ENCODE peak calls at places on chromosomes 2 and 18, in ten cellular contexts. O is GM23248, H is uterus, J is neuronal stem cell, L is heart left ventricle, G is esophagus squamous epithelium, X is thoracic aorta, B is thyroid gland, Z is tibial nerve, Y is sigmoid colon. U is an unnamed sample.
A peak's percentile ranks its signal among the peaks of the same experiment; 100 is the strongest.

GRCh38 chr2:164840930-164841718 is 499 bp downstream of the COBLL1 start:
- DNase-seq in O (peak; percentile 77), H (peak; percentile 60), J (peak; percentile 71), L (peak; percentile 86), G (no peak), X (peak; percentile 12), B (peak; percentile 87), Z (no peak), Y (peak; percentile 85), U (no peak)

GRCh38 chr2:24174851-24175277 is at the start of gene FAM228A:
- DNase-seq in O (no peak), H (no peak), J (no peak), L (no peak), G (no peak), X (no peak), B (no peak), Z (no peak), Y (no peak), U (no peak)

GRCh38 chr2:101263377-101263800 is 10.7 kb downstream of the CNOT11 start:
- DNase-seq in O (no peak), H (no peak), J (no peak), L (no peak), G (no peak), X (no peak), B (no peak), Z (no peak), Y (no peak), U (no peak)

GRCh38 chr2:20537423-20538307 is 90.8 kb downstream of the RHOB start:
- DNase-seq in O (no peak), H (no peak), J (no peak), L (no peak), G (no peak), X (no peak), B (no peak), Z (no peak), Y (no peak), U (no peak)

GRCh38 chr2:156673271-156673615 is 237.1 kb downstream of the GPD2 start:
- DNase-seq in O (no peak), H (no peak), J (no peak), L (no peak), G (no peak), X (no peak), B (no peak), Z (no peak), Y (no peak), U (no peak)

GRCh38 chr2:7133521-7133920 is 216.3 kb downstream of the RNF144A start:
- DNase-seq in O (peak; percentile 33), H (no peak), J (no peak), L (no peak), G (no peak), X (no peak), B (no peak), Z (no peak), Y (no peak), U (no peak)

GRCh38 chr18:71485578-71485977 is 1058.6 kb downstream of the CBLN2 start:
- DNase-seq in O (no peak), H (no peak), J (no peak), L (no peak), G (no peak), X (no peak), B (no peak), Z (no peak), Y (no peak), U (no peak)

GRCh38 chr2:197141669-197142068 is 168.9 kb downstream of the ANKRD44 start:
- DNase-seq in O (no peak), H (no peak), J (no peak), L (no peak), G (no peak), X (no peak), B (no peak), Z (no peak), Y (no peak), U (no peak)

GRCh38 chr2:37189452-37190153 is 1.1 kb upstream of the SULT6B1 start:
- DNase-seq in O (peak; percentile 96), H (no peak), J (no peak), L (no peak), G (no peak), X (no peak), B (no peak), Z (no peak), Y (no peak), U (no peak)

GRCh38 chr2:46847185-46847710 is 68.4 kb downstream of the MCFD2 start:
- DNase-seq in O (peak; percentile 98), H (peak; percentile 94), J (no peak), L (peak; percentile 97), G (peak; percentile 10), X (peak; percentile 83), B (peak; percentile 100), Z (peak; percentile 96), Y (peak; percentile 99), U (no peak)

GRCh38 chr2:231708773-231709635 is 679 bp downstream of the PTMA start:
- DNase-seq in O (peak; percentile 83), H (peak; percentile 67), J (no peak), L (peak; percentile 62), G (no peak), X (no peak), B (peak; percentile 61), Z (no peak), Y (no peak), U (peak; percentile 49)

GRCh38 chr2:152620218-152620617 is 97.0 kb downstream of the PRPF40A start:
- DNase-seq in O (no peak), H (no peak), J (no peak), L (no peak), G (no peak), X (no peak), B (no peak), Z (no peak), Y (peak; percentile 75), U (no peak)

GRCh38 chr2:174573621-174574081 is 24.0 kb downstream of the WIPF1 start:
- DNase-seq in O (no peak), H (no peak), J (no peak), L (peak; percentile 56), G (no peak), X (no peak), B (no peak), Z (no peak), Y (no peak), U (peak; percentile 47)

GRCh38 chr2:78023356-78023755 is 501.2 kb upstream of the LRRTM4 start:
- DNase-seq in O (no peak), H (no peak), J (no peak), L (no peak), G (no peak), X (no peak), B (no peak), Z (no peak), Y (no peak), U (no peak)

GRCh38 chr2:58553937-58554336 is 312.8 kb upstream of the FANCL start:
- DNase-seq in O (peak; percentile 37), H (no peak), J (no peak), L (no peak), G (no peak), X (no peak), B (peak; percentile 7), Z (no peak), Y (no peak), U (no peak)

GRCh38 chr18:40949138-40949949 is 1005.7 kb upstream of the PIK3C3 start:
- DNase-seq in O (peak; percentile 1), H (no peak), J (no peak), L (no peak), G (no peak), X (no peak), B (no peak), Z (no peak), Y (no peak), U (no peak)

GRCh38 chr2:73176205-73176880 is 26.0 kb upstream of the NOTO start:
- DNase-seq in O (peak; percentile 41), H (peak; percentile 16), J (no peak), L (no peak), G (no peak), X (no peak), B (peak; percentile 48), Z (no peak), Y (peak; percentile 69), U (peak; percentile 11)
- H3K4me1 ChIP-seq in O (no peaks in the 10 kb centered on the region), H (no peaks in the 10 kb centered on the region), J (peaks cover 16% of the 10 kb centered on the region), L (peaks cover 30% of the 10 kb centered on the region), G (peaks cover 32% of the 10 kb centered on the region), X (peaks cover 19% of the 10 kb centered on the region), B (peaks cover 27% of the 10 kb centered on the region), Z (peaks cover 16% of the 10 kb centered on the region), Y (peaks cover 27% of the 10 kb centered on the region), U (peaks cover 15% of the 10 kb centered on the region)

GRCh38 chr18:7141287-7141686 is 23.7 kb upstream of the LAMA1 start:
- DNase-seq in O (no peak), H (no peak), J (no peak), L (no peak), G (no peak), X (no peak), B (no peak), Z (no peak), Y (no peak), U (no peak)

GRCh38 chr18:7139409-7139808 is 21.8 kb upstream of the LAMA1 start:
- DNase-seq in O (no peak), H (no peak), J (no peak), L (no peak), G (no peak), X (no peak), B (no peak), Z (no peak), Y (no peak), U (no peak)
- H3K36me3 ChIP-seq in O (no peaks in the 10 kb centered on the region), H (no peaks in the 10 kb centered on the region), J (no peaks in the 10 kb centered on the region), L (no peaks in the 10 kb centered on the region), G (no peaks in the 10 kb centered on the region), X (no peaks in the 10 kb centered on the region), B (no peaks in the 10 kb centered on the region), Z (no peaks in the 10 kb centered on the region), Y (no peaks in the 10 kb centered on the region), U (no peaks in the 10 kb centered on the region)

GRCh38 chr2:218566296-218566695 is 1.9 kb downstream of the USP37 start:
- DNase-seq in O (no peak), H (no peak), J (no peak), L (no peak), G (no peak), X (no peak), B (no peak), Z (no peak), Y (no peak), U (no peak)
- H3K4me1 ChIP-seq in O (peaks cover 16% of the 10 kb centered on the region), H (no peaks in the 10 kb centered on the region), J (peaks cover 16% of the 10 kb centered on the region), L (peaks cover 40% of the 10 kb centered on the region), G (peaks cover 51% of the 10 kb centered on the region), X (peaks cover 28% of the 10 kb centered on the region), B (peaks cover 27% of the 10 kb centered on the region), Z (peaks cover 22% of the 10 kb centered on the region), Y (peaks cover 33% of the 10 kb centered on the region), U (peaks cover 22% of the 10 kb centered on the region)

DNA sequence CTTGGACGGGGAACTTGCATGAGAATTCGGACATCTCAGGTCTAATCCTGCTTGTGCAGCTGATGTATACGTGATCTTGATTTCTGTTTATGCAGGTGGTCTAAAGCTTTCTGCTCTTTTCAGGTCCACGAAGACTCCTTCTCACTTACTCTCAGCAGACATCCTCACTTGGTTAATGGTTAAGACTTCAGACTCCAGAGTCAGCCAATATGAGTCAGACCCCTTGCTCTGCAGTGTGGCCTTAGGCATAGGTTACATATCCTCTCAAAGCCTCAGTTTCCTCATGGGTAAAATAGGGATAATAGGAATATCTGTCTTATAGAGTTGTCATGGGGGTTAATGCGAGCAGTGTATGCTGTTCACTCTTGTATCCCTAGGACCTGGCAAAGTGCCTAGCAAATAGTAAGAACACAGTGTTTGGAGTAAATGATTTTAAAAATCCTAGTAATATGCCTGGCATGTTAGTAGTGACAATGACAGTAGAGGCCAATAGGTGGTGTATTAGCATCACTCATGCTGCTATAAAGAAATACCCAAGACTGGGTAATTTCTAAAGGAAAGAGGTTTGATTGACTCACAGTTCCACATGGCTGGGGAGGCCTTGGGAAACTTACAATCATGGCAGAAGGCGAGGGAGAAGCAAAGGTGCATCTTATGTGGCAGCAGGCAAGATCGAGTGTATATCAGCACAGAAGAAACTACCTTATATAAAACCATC is 42.3 kb downstream of the XRCC5 start:
- DNase-seq in O (peak; percentile 44), H (no peak), J (no peak), L (no peak), G (no peak), X (no peak), B (no peak), Z (no peak), Y (no peak), U (no peak)
- H3K36me3 ChIP-seq in O (peaks cover 66% of the 10 kb centered on the region), H (no peaks in the 10 kb centered on the region), J (peaks cover 100% of the 10 kb centered on the region), L (peaks cover 19% of the 10 kb centered on the region), G (peaks cover 100% of the 10 kb centered on the region), X (peaks cover 47% of the 10 kb centered on the region), B (peaks cover 48% of the 10 kb centered on the region), Z (peaks cover 14% of the 10 kb centered on the region), Y (peaks cover 10% of the 10 kb centered on the region), U (peaks cover 89% of the 10 kb centered on the region)